ENCODE peak calls at places on chromosome 10, in five cellular contexts. M, X, E, U and K are unnamed samples.

GRCh38 chr10:16195178-16195769 is 241.5 kb upstream of the PTER start:
- DNase-seq in M (peak), X (no peak), E (no peak), U (no peak), K (no peak)

GRCh38 chr10:129958686-129959543 is 5.2 kb downstream of the EBF3 start:
- DNase-seq in M (no peak), X (no peak), E (no peak), U (no peak), K (no peak)

GRCh38 chr10:6721480-6721879 is 141.4 kb upstream of the PRKCQ start:
- DNase-seq in M (no peak), X (no peak), E (no peak), U (no peak), K (no peak)

GRCh38 chr10:4427524-4427923 is 398.5 kb upstream of the AKR1E2 start:
- DNase-seq in M (no peak), X (no peak), E (no peak), U (no peak), K (no peak)

GRCh38 chr10:125538947-125539649 is 143.9 kb downstream of the TEX36 start:
- DNase-seq in M (no peak), X (no peak), E (peak), U (no peak), K (peak)

GRCh38 chr10:111206521-111206920 is 129.7 kb downstream of the ADRA2A start:
- DNase-seq in M (no peak), X (no peak), E (no peak), U (no peak), K (no peak)

GRCh38 chr10:33441561-33441960 is 107.1 kb upstream of the NRP1 start:
- DNase-seq in M (no peak), X (no peak), E (no peak), U (no peak), K (no peak)

GRCh38 chr10:103659674-103660363 is 166.3 kb downstream of the NEURL1 start:
- DNase-seq in M (peak), X (peak), E (no peak), U (no peak), K (peak)

GRCh38 chr10:28177944-28178637 is 124.8 kb downstream of the MPP7 start:
- DNase-seq in M (no peak), X (no peak), E (no peak), U (no peak), K (no peak)

GRCh38 chr10:31940839-31941653 is 12.4 kb upstream of the ARHGAP12 start:
- DNase-seq in M (no peak), X (no peak), E (no peak), U (no peak), K (peak)

GRCh38 chr10:65348637-65349036 is 1577.2 kb upstream of the LRRTM3 start:
- DNase-seq in M (no peak), X (no peak), E (no peak), U (no peak), K (no peak)

GRCh38 chr10:66788142-66788541 is 137.7 kb upstream of the LRRTM3 start:
- DNase-seq in M (no peak), X (no peak), E (no peak), U (no peak), K (no peak)

GRCh38 chr10:99370993-99371392 is 41.8 kb downstream of the CNNM1 start:
- DNase-seq in M (peak), X (no peak), E (no peak), U (no peak), K (no peak)

GRCh38 chr10:125742465-125742864 is 23.0 kb downstream of the EDRF1 start:
- DNase-seq in M (no peak), X (no peak), E (no peak), U (no peak), K (no peak)

GRCh38 chr10:30736685-30737232 is 107.2 kb upstream of the LYZL2 start:
- DNase-seq in M (no peak), X (no peak), E (no peak), U (no peak), K (peak)

GRCh38 chr10:77180794-77181193 is 456.8 kb downstream of the KCNMA1 start:
- DNase-seq in M (no peak), X (no peak), E (no peak), U (no peak), K (no peak)

GRCh38 chr10:17286562-17287089 is 58.6 kb downstream of the VIM start:
- DNase-seq in M (no peak), X (no peak), E (no peak), U (no peak), K (no peak)

GRCh38 chr10:114297136-114297705 is 58.2 kb downstream of the VWA2 start:
- DNase-seq in M (no peak), X (no peak), E (no peak), U (no peak), K (no peak)

GRCh38 chr10:45373003-45373782 is 823 bp upstream of the ALOX5 start:
- DNase-seq in M (no peak), X (no peak), E (no peak), U (no peak), K (no peak)

GRCh38 chr10:11178606-11179221 is 161.0 kb downstream of the CELF2 start:
- DNase-seq in M (peak), X (no peak), E (no peak), U (peak), K (no peak)